ENCODE peak calls at places on chromosomes 7 and 10, in nine cellular contexts. M is endothelial cell of umbilical vein, H is prostate gland, I is ascending aorta, A is heart right ventricle, P is lower lobe of right lung, T is heart left ventricle, Z is thoracic aorta, U is neural progenitor cell. V is an unnamed sample. For H3K9me3, the result is how much of the 10 kb centered on the place peaks cover.

GRCh38 chr7:76133839-76134238 is 67.9 kb upstream of the SRRM3 start:
- DNase-seq in A (no peak), U (no peak), P (no peak), H (no peak), M (no peak), Z (no peak), I (no peak), T (no peak), V (no peak)

GRCh38 chr10:101400529-101400928 is 46.6 kb downstream of the BTRC start:
- DNase-seq in T (no peak), M (no peak), A (no peak), Z (no peak), U (no peak), I (no peak), P (no peak), H (no peak), V (no peak)

GRCh38 chr7:38318803-38319416 is 45.5 kb upstream of the TARP start:
- DNase-seq in Z (no peak), U (peak), I (no peak), T (no peak), P (no peak), H (peak), A (peak), M (peak), V (peak)

GRCh38 chr10:43396928-43397624 is 11.9 kb downstream of the HNRNPF start:
- DNase-seq in U (peak), I (peak), M (peak), A (peak), Z (peak), P (peak), T (peak), H (peak), V (peak)

GRCh38 chr7:134366481-134366880 is 49.8 kb upstream of the SLC35B4 start:
- DNase-seq in H (no peak), M (no peak), P (no peak), A (no peak), U (no peak), I (no peak), T (no peak), Z (no peak), V (no peak)

GRCh38 chr10:21527634-21528451 is 2.4 kb upstream of the SKIDA1 start:
- DNase-seq in H (no peak), U (no peak), A (no peak), P (no peak), I (no peak), M (peak), Z (no peak), T (no peak), V (peak)

GRCh38 chr7:139992353-139993054 is 70.2 kb downstream of the PARP12 start:
- DNase-seq in U (no peak), T (no peak), H (no peak), A (no peak), Z (no peak), P (no peak), M (no peak), I (no peak), V (no peak)

GRCh38 chr7:131015131-131015954 is 281.3 kb upstream of the KLF14 start:
- DNase-seq in H (no peak), A (no peak), Z (no peak), U (no peak), T (no peak), P (no peak), I (no peak), M (peak), V (peak)

GRCh38 chr7:84490661-84491060 is 296.1 kb upstream of the SEMA3A start:
- DNase-seq in P (no peak), Z (no peak), U (no peak), H (no peak), I (no peak), M (no peak), A (no peak), T (no peak), V (no peak)

GRCh38 chr10:102085336-102085735 is 20.2 kb downstream of the HPS6 start:
- DNase-seq in Z (no peak), P (no peak), H (no peak), U (no peak), T (no peak), I (no peak), M (no peak), A (no peak), V (no peak)

GRCh38 chr10:103967433-103968142 is 648 bp downstream of the SLK start:
- DNase-seq in H (peak), T (peak), U (peak), I (peak), P (no peak), Z (no peak), A (peak), M (peak), V (peak)

GRCh38 chr10:17878896-17879295 is 69.7 kb downstream of the MRC1 start:
- DNase-seq in Z (no peak), I (no peak), H (no peak), A (no peak), U (no peak), M (no peak), T (no peak), P (no peak), V (no peak)

GRCh38 chr10:125193306-125193877 is 33.0 kb upstream of the CTBP2 start:
- DNase-seq in M (no peak), P (no peak), U (no peak), T (no peak), Z (no peak), A (no peak), I (no peak), H (no peak), V (no peak)

GRCh38 chr7:54705436-54705835 is 53.6 kb downstream of the SEC61G start:
- DNase-seq in Z (no peak), H (no peak), I (no peak), T (no peak), A (no peak), P (no peak), U (no peak), M (peak), V (peak)

GRCh38 chr7:68488366-68489060 is 1109.8 kb upstream of the AUTS2 start:
- DNase-seq in Z (no peak), I (no peak), T (no peak), U (no peak), P (no peak), A (no peak), H (no peak), M (no peak), V (no peak)

GRCh38 chr10:116084166-116084565 is 188.8 kb downstream of the GFRA1 start:
- DNase-seq in Z (no peak), P (no peak), I (no peak), T (no peak), A (no peak), H (no peak), M (no peak), U (no peak), V (peak)

GRCh38 chr10:28631896-28632596 is 45.3 kb upstream of the BAMBI start:
- DNase-seq in A (no peak), T (no peak), Z (no peak), I (no peak), P (no peak), M (no peak), U (no peak), H (no peak), V (peak)

DNA sequence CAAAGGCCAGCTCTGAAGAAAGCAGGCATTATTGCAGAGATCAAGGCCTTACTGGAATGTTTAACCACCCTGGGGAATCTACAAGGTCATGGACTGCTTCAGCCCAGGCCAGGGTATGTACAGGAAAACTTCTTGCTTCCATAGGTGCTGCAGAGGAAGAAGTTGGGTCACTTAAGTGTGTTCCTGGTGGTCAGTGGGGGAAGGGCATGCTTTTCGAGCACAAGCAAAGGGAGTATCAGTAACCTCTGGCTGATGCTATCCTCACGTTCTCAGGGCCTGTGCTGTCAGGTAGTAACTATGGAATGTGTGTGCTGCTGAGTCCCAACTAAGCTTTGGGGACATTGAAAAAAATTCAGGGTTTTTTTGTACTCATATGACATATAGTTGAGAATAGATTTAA is 234.0 kb upstream of the SP4 start:
- DNase-seq in P (no peak), M (no peak), H (no peak), T (no peak), Z (no peak), A (no peak), U (peak), I (no peak), V (no peak)
- H3K9me3 ChIP-seq in P (under half), M (under half), H (under half), T (under half), Z (under half), A (under half), U (under half), I (under half), V (under half)

DNA sequence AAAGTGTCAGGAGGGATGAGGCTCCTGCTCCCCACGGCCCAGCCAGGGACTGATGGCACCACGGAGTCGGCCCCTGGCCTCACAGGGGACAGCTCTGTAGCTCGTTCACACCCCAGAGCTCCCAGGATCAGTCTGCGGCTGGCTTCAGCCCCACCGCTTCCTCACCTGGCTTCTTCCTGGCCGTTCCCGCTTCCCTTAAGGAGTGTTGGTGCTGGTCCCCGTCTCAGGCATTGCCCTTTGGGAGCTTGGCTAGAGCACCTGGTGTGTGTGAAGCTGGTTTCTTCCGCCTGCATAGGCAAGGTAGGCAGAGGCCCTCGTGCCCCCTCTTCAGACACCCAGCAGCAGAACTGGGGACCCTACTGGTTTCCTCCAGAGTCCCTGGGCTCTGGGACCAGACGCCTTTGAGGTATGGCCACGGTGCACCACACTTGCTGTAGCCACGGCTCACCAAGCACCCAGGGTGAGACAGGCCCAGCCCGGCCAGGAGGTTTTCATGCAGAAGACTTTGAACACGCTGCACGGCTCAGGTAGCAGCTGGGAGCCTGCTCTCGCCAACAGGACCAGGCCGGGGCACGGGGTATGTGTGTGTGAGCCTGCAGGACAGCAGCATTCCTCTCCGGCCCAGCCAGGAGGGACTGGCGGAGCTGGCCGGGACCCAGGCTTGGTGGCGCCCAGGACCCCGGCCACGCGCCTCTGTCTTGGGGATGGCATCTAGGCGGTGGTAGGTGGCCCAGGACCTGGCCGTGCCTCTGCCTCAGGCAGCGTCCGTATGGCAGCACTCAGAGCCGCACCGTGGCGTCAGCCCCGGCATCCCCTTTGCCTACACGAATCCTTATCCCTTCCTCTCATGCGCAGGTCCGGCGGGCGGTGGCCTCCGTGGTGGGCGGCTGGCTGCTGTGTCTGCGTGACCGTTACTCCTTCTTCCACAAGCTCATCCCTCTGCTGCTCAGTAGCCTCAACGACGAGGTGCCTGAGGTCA is 13.2 kb upstream of the PRKAR1B start:
- DNase-seq in U (no peak), A (no peak), M (no peak), I (no peak), H (no peak), T (no peak), P (peak), Z (no peak), V (no peak)
- H3K9me3 ChIP-seq in U (under half), A (under half), M (under half), I (under half), H (under half), T (under half), P (under half), Z (under half), V (under half)

DNA sequence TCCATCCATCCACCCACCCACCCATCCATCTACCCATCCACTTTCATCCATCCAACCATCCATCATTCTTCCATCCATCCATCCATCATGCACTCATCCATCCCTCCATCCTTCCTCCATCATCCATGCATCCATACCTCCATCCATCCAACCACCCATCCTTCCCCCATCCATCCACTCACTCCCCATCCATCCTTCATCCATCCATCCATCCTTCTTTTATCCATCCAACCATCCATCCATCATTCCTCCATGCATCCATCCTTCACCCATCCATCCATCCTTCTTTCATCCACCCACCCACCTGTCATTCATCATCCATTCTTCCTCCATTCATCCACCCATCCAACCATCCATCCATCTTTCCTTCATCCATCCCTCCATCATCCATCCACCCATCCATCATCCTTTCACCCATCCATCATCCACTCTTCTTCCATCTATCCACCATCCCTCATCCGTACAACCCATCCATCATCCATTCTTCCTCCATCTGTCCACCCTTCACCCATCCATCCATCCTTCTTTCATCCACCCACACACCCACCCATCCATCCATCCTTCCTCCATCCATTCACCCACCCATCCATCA is 428.2 kb downstream of the DNAJB6 start:
- DNase-seq in U (no peak), P (no peak), Z (no peak), M (no peak), T (no peak), I (no peak), H (no peak), A (no peak), V (no peak)
- H3K9me3 ChIP-seq in U (under half), P (under half), Z (under half), M (under half), T (under half), I (under half), H (under half), A (under half), V (under half)

DNA sequence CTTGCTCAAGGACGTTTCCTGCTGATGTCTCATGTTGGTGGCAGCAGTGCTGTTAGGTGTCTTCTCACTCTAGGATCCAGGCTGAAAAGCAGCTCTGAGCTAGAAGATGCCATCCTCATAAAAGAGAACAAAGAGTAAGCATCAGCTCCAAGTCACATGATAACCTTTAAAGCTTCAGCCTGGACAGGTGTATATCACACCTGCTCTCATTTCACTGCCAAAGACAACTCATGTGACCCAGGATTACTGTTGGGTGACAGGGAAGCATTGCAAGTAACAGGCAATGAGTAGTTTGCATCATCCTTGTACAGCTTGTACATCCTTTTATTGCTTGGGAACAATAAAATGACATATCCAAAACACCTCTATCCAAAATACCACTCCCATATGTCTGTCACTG is 423.4 kb upstream of the DPP6 start:
- DNase-seq in P (no peak), U (no peak), A (no peak), T (no peak), H (no peak), Z (no peak), M (no peak), I (no peak), V (no peak)
- H3K9me3 ChIP-seq in P (under half), U (under half), A (under half), T (under half), H (under half), Z (under half), M (under half), I (under half), V (under half)

GRCh38 chr7:63045575-63045974 is 953.1 kb upstream of the ZNF722 start:
- DNase-seq in H (no peak), I (no peak), A (no peak), P (no peak), Z (no peak), U (no peak), M (no peak), T (no peak), V (no peak)
- H3K9me3 ChIP-seq in H (under half), I (under half), A (under half), P (under half), Z (under half), U (half or more), M (under half), T (under half), V (under half)

V was measured in fibroblast of lung.